ENCODE peak calls at places on chromosomes 5 and 9, in seven cellular contexts. M, J, L, F, T, W and Z are unnamed samples. For H3K9me3, the result is how much of the 10 kb centered on the place peaks cover.

GRCh38 chr5:138725885-138726457 is 27.3 kb upstream of the CTNNA1 start:
- DNase-seq in M (no peak), J (no peak), L (no peak), F (no peak), T (no peak), W (no peak), Z (no peak)

GRCh38 chr5:96977228-96977627 is 41.3 kb downstream of the LNPEP start:
- DNase-seq in M (no peak), J (no peak), L (no peak), F (no peak), T (no peak), W (no peak), Z (no peak)

GRCh38 chr5:53994148-53994547 is 316.2 kb downstream of the ARL15 start:
- DNase-seq in M (no peak), J (no peak), L (no peak), F (no peak), T (no peak), W (no peak), Z (no peak)

GRCh38 chr9:27125030-27125429 is 16.0 kb downstream of the TEK start:
- DNase-seq in M (peak), J (peak), L (no peak), F (no peak), T (no peak), W (peak), Z (no peak)

GRCh38 chr5:62354028-62354874 is 48.2 kb downstream of the KIF2A start:
- DNase-seq in M (no peak), J (no peak), L (peak), F (no peak), T (no peak), W (peak), Z (no peak)

GRCh38 chr5:34491251-34491620 is 164.9 kb upstream of the RAI14 start:
- DNase-seq in M (no peak), J (no peak), L (no peak), F (no peak), T (no peak), W (no peak), Z (no peak)

GRCh38 chr9:111349766-111350165 is 19.7 kb upstream of the OR2K2 start:
- DNase-seq in M (no peak), J (no peak), L (no peak), F (no peak), T (no peak), W (peak), Z (no peak)

GRCh38 chr5:176530983-176531901 is 6.0 kb downstream of the RNF44 start:
- DNase-seq in M (peak), J (no peak), L (no peak), F (no peak), T (no peak), W (no peak), Z (no peak)

GRCh38 chr5:145737578-145737977 is 97.6 kb downstream of the PRELID2 start:
- DNase-seq in M (no peak), J (no peak), L (no peak), F (no peak), T (no peak), W (no peak), Z (no peak)

GRCh38 chr5:147782053-147783028 is at the start of gene JAKMIP2:
- DNase-seq in M (no peak), J (peak), L (peak), F (no peak), T (peak), W (peak), Z (peak)

GRCh38 chr5:178392998-178393397 is 160.4 kb upstream of the PHYKPL start:
- DNase-seq in M (no peak), J (no peak), L (no peak), F (no peak), T (no peak), W (no peak), Z (no peak)

GRCh38 chr5:54021413-54022155 is 288.8 kb downstream of the ARL15 start:
- DNase-seq in M (no peak), J (no peak), L (no peak), F (no peak), T (no peak), W (no peak), Z (no peak)

GRCh38 chr9:114394523-114395193 is 6.9 kb upstream of the AKNA start:
- DNase-seq in M (peak), J (no peak), L (no peak), F (no peak), T (no peak), W (no peak), Z (no peak)

GRCh38 chr9:75071530-75072122 is 16.3 kb downstream of the NMRK1 start:
- DNase-seq in M (no peak), J (no peak), L (no peak), F (no peak), T (no peak), W (no peak), Z (no peak)

GRCh38 chr9:99176527-99177013 is 45.2 kb downstream of the ALG2 start:
- DNase-seq in M (no peak), J (no peak), L (no peak), F (no peak), T (no peak), W (no peak), Z (no peak)

GRCh38 chr5:74042559-74043357 is 416.8 kb downstream of the ARHGEF28 start:
- DNase-seq in M (no peak), J (no peak), L (no peak), F (no peak), T (no peak), W (peak), Z (no peak)

GRCh38 chr9:136151848-136152542 is 33.3 kb upstream of the TMEM250 start:
- DNase-seq in M (no peak), J (no peak), L (no peak), F (no peak), T (no peak), W (no peak), Z (no peak)

GRCh38 chr5:45098483-45098882 is 289.7 kb downstream of the MRPS30 start:
- DNase-seq in M (no peak), J (no peak), L (no peak), F (no peak), T (no peak), W (no peak), Z (no peak)

GRCh38 chr5:1959231-1959630 is 76.5 kb upstream of the IRX4 start:
- DNase-seq in M (no peak), J (no peak), L (no peak), F (peak), T (no peak), W (no peak), Z (no peak)

GRCh38 chr5:140322751-140323731 is 20.1 kb upstream of the PFDN1 start:
- DNase-seq in M (peak), J (no peak), L (no peak), F (peak), T (no peak), W (peak), Z (no peak)

GRCh38 chr9:22216730-22217160 is 207.6 kb upstream of the CDKN2B start:
- DNase-seq in M (no peak), J (no peak), L (no peak), F (no peak), T (no peak), W (no peak), Z (no peak)

GRCh38 chr9:21883642-21884041 is 81.2 kb downstream of the MTAP start:
- DNase-seq in M (no peak), J (no peak), L (no peak), F (no peak), T (no peak), W (no peak), Z (no peak)

GRCh38 chr9:35616681-35617459 is 1.3 kb downstream of the CD72 start:
- DNase-seq in M (peak), J (peak), L (no peak), F (no peak), T (no peak), W (no peak), Z (no peak)

GRCh38 chr9:138123086-138123485 is 245.5 kb downstream of the CACNA1B start:
- DNase-seq in M (no peak), J (peak), L (no peak), F (no peak), T (no peak), W (no peak), Z (no peak)

GRCh38 chr5:117454716-117455212 is 880.1 kb upstream of the SEMA6A start:
- DNase-seq in M (peak), J (peak), L (peak), F (peak), T (peak), W (peak), Z (peak)

GRCh38 chr5:56735845-56736641 is 79.3 kb upstream of the MAP3K1 start:
- DNase-seq in M (no peak), J (no peak), L (no peak), F (no peak), T (no peak), W (no peak), Z (no peak)

GRCh38 chr5:79130781-79131180 is 19.2 kb downstream of the BHMT start:
- DNase-seq in M (no peak), J (no peak), L (no peak), F (no peak), T (no peak), W (no peak), Z (no peak)

GRCh38 chr5:87231037-87231808 is 36.5 kb upstream of the RASA1 start:
- DNase-seq in M (no peak), J (no peak), L (no peak), F (no peak), T (no peak), W (no peak), Z (no peak)

GRCh38 chr5:88884435-88884877 is 1.5 kb upstream of the MEF2C start:
- DNase-seq in M (no peak), J (no peak), L (no peak), F (no peak), T (no peak), W (no peak), Z (no peak)

GRCh38 chr9:111431684-111432083 is 52.5 kb downstream of the ECPAS start:
- DNase-seq in M (no peak), J (no peak), L (no peak), F (no peak), T (no peak), W (no peak), Z (no peak)

GRCh38 chr5:38413696-38414095 is 142.8 kb downstream of the LIFR start:
- DNase-seq in M (no peak), J (no peak), L (no peak), F (no peak), T (no peak), W (no peak), Z (no peak)

GRCh38 chr5:177520271-177520670 is 3.5 kb upstream of the DDX41 start:
- DNase-seq in M (peak), J (peak), L (no peak), F (no peak), T (no peak), W (no peak), Z (no peak)

GRCh38 chr5:82334856-82335255 is 56.7 kb upstream of the RPS23 start:
- DNase-seq in M (no peak), J (no peak), L (no peak), F (no peak), T (no peak), W (no peak), Z (no peak)

GRCh38 chr5:53411388-53411787 is 69.0 kb upstream of the FST start:
- DNase-seq in M (no peak), J (no peak), L (no peak), F (no peak), T (no peak), W (no peak), Z (no peak)

GRCh38 chr9:120378680-120379079 is 201.3 kb downstream of the CDK5RAP2 start:
- DNase-seq in M (no peak), J (no peak), L (no peak), F (no peak), T (no peak), W (no peak), Z (no peak)

GRCh38 chr9:137267933-137268355 is 9.6 kb upstream of the TOR4A start:
- DNase-seq in M (no peak), J (no peak), L (no peak), F (no peak), T (no peak), W (no peak), Z (no peak)

GRCh38 chr5:172910828-172911627 is 48.2 kb upstream of the RPL26L1 start:
- DNase-seq in M (no peak), J (peak), L (no peak), F (no peak), T (peak), W (peak), Z (no peak)

GRCh38 chr9:614421-614820 is 227.1 kb upstream of the DMRT1 start:
- DNase-seq in M (no peak), J (no peak), L (no peak), F (no peak), T (no peak), W (no peak), Z (no peak)

GRCh38 chr9:110041452-110041851 is 166.5 kb downstream of the C9orf152 start:
- DNase-seq in M (no peak), J (no peak), L (no peak), F (no peak), T (no peak), W (no peak), Z (no peak)
- H3K9me3 ChIP-seq in M (under half), J (under half), L (under half), F (under half), T (under half), W (under half), Z (under half)

DNA sequence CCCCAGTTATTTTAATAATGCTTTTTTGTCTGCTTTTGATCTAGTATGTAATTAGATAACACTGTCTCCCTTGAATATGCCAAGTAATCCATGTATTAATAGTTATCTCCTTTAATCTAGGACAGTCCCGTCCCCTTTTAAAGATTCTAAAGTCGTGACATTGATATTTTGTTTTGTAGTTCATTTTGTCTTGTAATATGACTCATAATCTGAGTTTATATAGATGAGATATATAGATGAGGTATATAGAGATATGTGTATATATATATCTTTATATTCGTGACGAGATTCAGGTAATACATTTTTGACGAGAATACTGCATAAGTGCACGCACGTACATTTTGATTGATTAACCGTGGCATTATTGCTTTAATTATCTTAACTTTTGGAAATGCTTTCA is 1.6 kb downstream of the SREK1 start:
- DNase-seq in M (no peak), J (no peak), L (no peak), F (no peak), T (no peak), W (no peak), Z (no peak)
- H3K9me3 ChIP-seq in M (under half), J (under half), L (under half), F (under half), T (under half), W (under half), Z (under half)

GRCh38 chr5:90384389-90384788 is 25.2 kb downstream of the CETN3 start:
- DNase-seq in M (no peak), J (no peak), L (no peak), F (no peak), T (no peak), W (no peak), Z (no peak)
- H3K9me3 ChIP-seq in M (under half), J (under half), L (under half), F (under half), T (under half), W (under half), Z (under half)

GRCh38 chr5:25362799-25363198 is 718.0 kb upstream of the CDH10 start:
- DNase-seq in M (no peak), J (no peak), L (no peak), F (no peak), T (no peak), W (peak), Z (no peak)
- H3K9me3 ChIP-seq in M (under half), J (under half), L (under half), F (under half), T (under half), W (under half), Z (under half)

GRCh38 chr5:8940934-8941333 is 604.9 kb downstream of the SEMA5A start:
- DNase-seq in M (no peak), J (no peak), L (no peak), F (no peak), T (no peak), W (no peak), Z (no peak)

GRCh38 chr5:8943301-8943700 is 602.6 kb downstream of the SEMA5A start:
- DNase-seq in M (no peak), J (no peak), L (no peak), F (no peak), T (no peak), W (no peak), Z (no peak)

GRCh38 chr5:8949908-8950307 is 596.0 kb downstream of the SEMA5A start:
- DNase-seq in M (no peak), J (no peak), L (no peak), F (no peak), T (no peak), W (no peak), Z (no peak)

GRCh38 chr5:8944005-8944404 is 601.9 kb downstream of the SEMA5A start:
- DNase-seq in M (no peak), J (no peak), L (no peak), F (no peak), T (no peak), W (no peak), Z (no peak)

DNA sequence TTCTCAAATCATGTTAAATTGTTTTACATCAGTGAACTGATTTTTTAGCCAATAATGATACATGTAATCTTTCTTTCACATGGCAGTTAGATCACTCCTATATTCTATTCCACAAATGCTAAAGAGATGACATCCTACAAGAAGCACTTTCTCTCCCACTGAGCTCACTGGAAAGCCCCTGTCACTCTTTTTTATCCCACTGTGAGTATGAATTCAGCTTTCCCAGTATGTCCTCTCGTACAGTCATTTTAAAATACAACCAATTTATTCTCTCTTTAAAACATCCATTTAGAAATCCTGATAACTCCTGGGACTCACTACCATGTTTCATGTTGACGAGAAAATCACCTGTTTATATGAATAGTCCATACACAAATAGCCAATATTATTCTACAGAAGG is 599.9 kb downstream of the SEMA5A start:
- DNase-seq in M (no peak), J (no peak), L (no peak), F (no peak), T (no peak), W (no peak), Z (no peak)
- H3K9me3 ChIP-seq in M (under half), J (under half), L (under half), F (under half), T (under half), W (under half), Z (under half)

DNA sequence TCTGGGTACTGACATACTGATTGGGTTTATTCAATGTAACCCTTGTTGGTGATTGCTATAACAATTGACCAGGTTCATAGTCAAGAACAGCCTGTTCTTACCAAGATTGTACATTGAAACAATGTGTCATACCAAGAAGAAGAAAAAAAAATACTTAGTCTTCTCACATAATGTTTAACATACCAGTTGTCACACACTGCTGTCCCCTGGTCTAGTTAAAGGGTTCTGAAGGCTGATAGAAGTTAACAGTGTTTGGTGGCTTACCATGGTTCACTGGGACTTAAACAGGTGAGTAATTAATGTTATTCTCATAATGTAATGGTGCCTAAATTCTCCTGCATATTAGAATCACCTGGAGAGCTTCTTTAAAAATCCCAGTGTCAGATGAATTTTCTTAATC is 18.5 kb upstream of the CDC42SE2 start:
- DNase-seq in M (no peak), J (no peak), L (no peak), F (no peak), T (no peak), W (no peak), Z (no peak)
- H3K9me3 ChIP-seq in M (under half), J (under half), L (under half), F (under half), T (under half), W (under half), Z (under half)

GRCh38 chr5:50325237-50325832 is 115.8 kb downstream of the EMB start:
- DNase-seq in M (no peak), J (no peak), L (peak), F (no peak), T (no peak), W (peak), Z (no peak)
- H3K9me3 ChIP-seq in M (under half), J (under half), L (under half), F (under half), T (under half), W (under half), Z (under half)

GRCh38 chr9:115423646-115424045 is 305.7 kb upstream of the TNC start:
- DNase-seq in M (no peak), J (no peak), L (no peak), F (no peak), T (no peak), W (no peak), Z (no peak)
- H3K9me3 ChIP-seq in M (under half), J (under half), L (under half), F (under half), T (under half), W (under half), Z (under half)